ENCODE peak calls at places on chromosomes 12 and 14, in six cellular contexts. One of them, this sample, is unnamed.

GRCh38 chr14:70188608-70189540 is at the start of gene SLC8A3:
- DNase-seq in BE2C: peak
- DNase-seq in AG10803: peak
- DNase-seq in hepatocyte: peak
- DNase-seq in colonic mucosa: peak
- DNase-seq in A549: peak
- DNase-seq in this sample: no peak

GRCh38 chr14:72965249-72965648 is 39.0 kb downstream of the DCAF4 start:
- DNase-seq in BE2C: no peak
- DNase-seq in AG10803: peak
- DNase-seq in hepatocyte: no peak
- DNase-seq in colonic mucosa: no peak
- DNase-seq in A549: no peak
- DNase-seq in this sample: no peak

GRCh38 chr12:75990189-75990912 is 41.2 kb downstream of the PHLDA1 start:
- DNase-seq in BE2C: no peak
- DNase-seq in AG10803: no peak
- DNase-seq in hepatocyte: peak
- DNase-seq in colonic mucosa: no peak
- DNase-seq in A549: peak
- DNase-seq in this sample: no peak

GRCh38 chr12:5203274-5203673 is 159.6 kb downstream of the KCNA5 start:
- DNase-seq in BE2C: no peak
- DNase-seq in AG10803: no peak
- DNase-seq in hepatocyte: peak
- DNase-seq in colonic mucosa: no peak
- DNase-seq in A549: no peak
- DNase-seq in this sample: no peak

GRCh38 chr12:46369474-46370379 is 2.8 kb downstream of the SLC38A2 start:
- DNase-seq in BE2C: no peak
- DNase-seq in AG10803: no peak
- DNase-seq in hepatocyte: no peak
- DNase-seq in colonic mucosa: no peak
- DNase-seq in A549: no peak
- DNase-seq in this sample: no peak

GRCh38 chr12:121264135-121264534 is 32.4 kb downstream of the CAMKK2 start:
- DNase-seq in BE2C: no peak
- DNase-seq in AG10803: no peak
- DNase-seq in hepatocyte: no peak
- DNase-seq in colonic mucosa: no peak
- DNase-seq in A549: no peak
- DNase-seq in this sample: no peak

GRCh38 chr14:77014004-77014604 is 14.4 kb downstream of the IRF2BPL start:
- DNase-seq in BE2C: peak
- DNase-seq in AG10803: peak
- DNase-seq in hepatocyte: peak
- DNase-seq in colonic mucosa: no peak
- DNase-seq in A549: no peak
- DNase-seq in this sample: no peak

GRCh38 chr14:54776361-54777001 is 126.1 kb downstream of the GCH1 start:
- DNase-seq in BE2C: peak
- DNase-seq in AG10803: peak
- DNase-seq in hepatocyte: no peak
- DNase-seq in colonic mucosa: no peak
- DNase-seq in A549: no peak
- DNase-seq in this sample: no peak

GRCh38 chr12:17016116-17016864 is 410.3 kb upstream of the LMO3 start:
- DNase-seq in BE2C: no peak
- DNase-seq in AG10803: no peak
- DNase-seq in hepatocyte: no peak
- DNase-seq in colonic mucosa: no peak
- DNase-seq in A549: no peak
- DNase-seq in this sample: no peak

GRCh38 chr14:34018564-34019244 is 67.8 kb upstream of the EGLN3 start:
- DNase-seq in BE2C: no peak
- DNase-seq in AG10803: no peak
- DNase-seq in hepatocyte: no peak
- DNase-seq in colonic mucosa: no peak
- DNase-seq in A549: no peak
- DNase-seq in this sample: no peak

GRCh38 chr12:2794261-2794735 is 472 bp upstream of the FKBP4 start:
- DNase-seq in BE2C: peak
- DNase-seq in AG10803: no peak
- DNase-seq in hepatocyte: peak
- DNase-seq in colonic mucosa: peak
- DNase-seq in A549: no peak
- DNase-seq in this sample: no peak

GRCh38 chr12:131290255-131290959 is 336.7 kb downstream of the ADGRD1 start:
- DNase-seq in BE2C: no peak
- DNase-seq in AG10803: no peak
- DNase-seq in hepatocyte: no peak
- DNase-seq in colonic mucosa: no peak
- DNase-seq in A549: no peak
- DNase-seq in this sample: no peak

GRCh38 chr12:49962861-49963765 is 1.4 kb downstream of the AQP5 start:
- DNase-seq in BE2C: no peak
- DNase-seq in AG10803: peak
- DNase-seq in hepatocyte: no peak
- DNase-seq in colonic mucosa: peak
- DNase-seq in A549: peak
- DNase-seq in this sample: no peak

GRCh38 chr12:122190842-122191668 is 8.1 kb downstream of the LRRC43 start:
- DNase-seq in BE2C: peak
- DNase-seq in AG10803: peak
- DNase-seq in hepatocyte: peak
- DNase-seq in colonic mucosa: peak
- DNase-seq in A549: peak
- DNase-seq in this sample: no peak

GRCh38 chr14:61215222-61216010 is 65.7 kb downstream of the TMEM30B start:
- DNase-seq in BE2C: no peak
- DNase-seq in AG10803: peak
- DNase-seq in hepatocyte: no peak
- DNase-seq in colonic mucosa: no peak
- DNase-seq in A549: no peak
- DNase-seq in this sample: no peak

GRCh38 chr12:68119250-68119649 is 40.3 kb downstream of the IFNG start:
- DNase-seq in BE2C: no peak
- DNase-seq in AG10803: no peak
- DNase-seq in hepatocyte: no peak
- DNase-seq in colonic mucosa: no peak
- DNase-seq in A549: no peak
- DNase-seq in this sample: no peak

GRCh38 chr12:32535260-32535999 is 136.1 kb downstream of the FGD4 start:
- DNase-seq in BE2C: peak
- DNase-seq in AG10803: peak
- DNase-seq in hepatocyte: peak
- DNase-seq in colonic mucosa: peak
- DNase-seq in A549: peak
- DNase-seq in this sample: no peak

GRCh38 chr12:40693503-40693863 is 1.2 kb downstream of the CNTN1 start:
- DNase-seq in BE2C: peak
- DNase-seq in AG10803: no peak
- DNase-seq in hepatocyte: peak
- DNase-seq in colonic mucosa: peak
- DNase-seq in A549: peak
- DNase-seq in this sample: no peak

GRCh38 chr12:12722351-12723146 is 5.4 kb downstream of the CDKN1B start:
- DNase-seq in BE2C: no peak
- DNase-seq in AG10803: no peak
- DNase-seq in hepatocyte: no peak
- DNase-seq in colonic mucosa: no peak
- DNase-seq in A549: peak
- DNase-seq in this sample: no peak

GRCh38 chr12:79858518-79858917 is 76.4 kb downstream of the PPP1R12A start:
- DNase-seq in BE2C: no peak
- DNase-seq in AG10803: peak
- DNase-seq in hepatocyte: no peak
- DNase-seq in colonic mucosa: no peak
- DNase-seq in A549: no peak
- DNase-seq in this sample: peak

GRCh38 chr12:2248087-2248900 is 195.5 kb downstream of the CACNA1C start:
- DNase-seq in BE2C: no peak
- DNase-seq in AG10803: peak
- DNase-seq in hepatocyte: peak
- DNase-seq in colonic mucosa: no peak
- DNase-seq in A549: no peak
- DNase-seq in this sample: peak

GRCh38 chr12:19915392-19916192 is 452.7 kb upstream of the PDE3A start:
- DNase-seq in BE2C: peak
- DNase-seq in AG10803: peak
- DNase-seq in hepatocyte: peak
- DNase-seq in colonic mucosa: no peak
- DNase-seq in A549: no peak
- DNase-seq in this sample: no peak

GRCh38 chr12:131096681-131097181 is 143.0 kb downstream of the ADGRD1 start:
- DNase-seq in BE2C: peak
- DNase-seq in AG10803: no peak
- DNase-seq in hepatocyte: no peak
- DNase-seq in colonic mucosa: no peak
- DNase-seq in A549: no peak
- DNase-seq in this sample: no peak

GRCh38 chr14:77268989-77269595 is 1.9 kb downstream of the NGB start:
- DNase-seq in BE2C: no peak
- DNase-seq in AG10803: no peak
- DNase-seq in hepatocyte: no peak
- DNase-seq in colonic mucosa: no peak
- DNase-seq in A549: no peak
- DNase-seq in this sample: no peak

GRCh38 chr14:97415907-97416306 is 618.7 kb downstream of the VRK1 start:
- DNase-seq in BE2C: no peak
- DNase-seq in AG10803: no peak
- DNase-seq in hepatocyte: no peak
- DNase-seq in colonic mucosa: no peak
- DNase-seq in A549: no peak
- DNase-seq in this sample: no peak

GRCh38 chr14:97414718-97415098 is 617.5 kb downstream of the VRK1 start:
- DNase-seq in BE2C: no peak
- DNase-seq in AG10803: no peak
- DNase-seq in hepatocyte: no peak
- DNase-seq in colonic mucosa: no peak
- DNase-seq in A549: no peak
- DNase-seq in this sample: no peak

GRCh38 chr14:97412933-97413574 is 615.9 kb downstream of the VRK1 start:
- DNase-seq in BE2C: no peak
- DNase-seq in AG10803: no peak
- DNase-seq in hepatocyte: no peak
- DNase-seq in colonic mucosa: no peak
- DNase-seq in A549: no peak
- DNase-seq in this sample: no peak

GRCh38 chr14:97411938-97412612 is 614.9 kb downstream of the VRK1 start:
- DNase-seq in BE2C: no peak
- DNase-seq in AG10803: no peak
- DNase-seq in hepatocyte: no peak
- DNase-seq in colonic mucosa: no peak
- DNase-seq in A549: no peak
- DNase-seq in this sample: no peak

GRCh38 chr14:97413991-97414717 is 617.0 kb downstream of the VRK1 start:
- DNase-seq in BE2C: no peak
- DNase-seq in AG10803: no peak
- DNase-seq in hepatocyte: no peak
- DNase-seq in colonic mucosa: no peak
- DNase-seq in A549: no peak
- DNase-seq in this sample: no peak
- TF ChIP-seq CTCF in BE2C: no peak
- TF ChIP-seq CTCF in AG10803: no peak
- TF ChIP-seq CTCF in hepatocyte: no peak
- TF ChIP-seq CTCF in colonic mucosa: no peak
- TF ChIP-seq CTCF in A549: no peak
- TF ChIP-seq CTCF in this sample: no peak

DNA sequence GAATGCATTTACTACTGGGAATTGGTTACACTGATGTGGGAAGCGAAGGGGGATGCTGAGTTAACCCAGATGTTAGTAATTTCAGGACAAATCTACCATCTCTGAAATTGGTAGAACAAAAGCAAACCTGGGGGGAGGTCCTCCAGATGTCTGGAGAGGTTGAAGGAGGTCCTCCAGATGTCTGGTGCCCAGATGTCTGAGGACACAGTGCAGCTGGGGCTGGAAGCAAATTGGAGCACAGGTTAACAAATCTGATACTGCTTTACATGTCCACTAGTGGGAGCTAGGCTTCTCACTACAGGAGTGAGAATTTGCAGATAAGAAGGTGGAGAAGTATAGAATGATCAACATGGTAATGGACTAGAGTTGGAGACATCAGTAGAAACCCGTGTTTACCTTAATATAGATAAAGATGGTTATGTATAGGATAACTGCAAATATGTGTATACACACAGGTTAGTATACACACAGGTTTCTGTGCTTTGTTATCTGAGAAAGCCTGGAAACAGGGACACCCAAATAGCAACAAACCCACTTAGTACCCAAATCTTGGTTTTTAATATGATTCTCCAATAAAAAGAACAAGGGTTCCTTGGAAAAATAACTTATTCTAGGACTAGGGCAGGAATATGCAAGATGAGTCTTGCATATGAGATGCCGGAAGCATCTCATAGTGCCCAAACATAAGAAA is 162.5 kb downstream of the C12orf50 start:
- DNase-seq in BE2C: peak
- DNase-seq in AG10803: peak
- DNase-seq in hepatocyte: peak
- DNase-seq in colonic mucosa: no peak
- DNase-seq in A549: no peak
- DNase-seq in this sample: no peak
- TF ChIP-seq CTCF in BE2C: peak
- TF ChIP-seq CTCF in AG10803: peak
- TF ChIP-seq CTCF in hepatocyte: peak
- TF ChIP-seq CTCF in colonic mucosa: no peak
- TF ChIP-seq CTCF in A549: peak
- TF ChIP-seq CTCF in this sample: peak

DNA sequence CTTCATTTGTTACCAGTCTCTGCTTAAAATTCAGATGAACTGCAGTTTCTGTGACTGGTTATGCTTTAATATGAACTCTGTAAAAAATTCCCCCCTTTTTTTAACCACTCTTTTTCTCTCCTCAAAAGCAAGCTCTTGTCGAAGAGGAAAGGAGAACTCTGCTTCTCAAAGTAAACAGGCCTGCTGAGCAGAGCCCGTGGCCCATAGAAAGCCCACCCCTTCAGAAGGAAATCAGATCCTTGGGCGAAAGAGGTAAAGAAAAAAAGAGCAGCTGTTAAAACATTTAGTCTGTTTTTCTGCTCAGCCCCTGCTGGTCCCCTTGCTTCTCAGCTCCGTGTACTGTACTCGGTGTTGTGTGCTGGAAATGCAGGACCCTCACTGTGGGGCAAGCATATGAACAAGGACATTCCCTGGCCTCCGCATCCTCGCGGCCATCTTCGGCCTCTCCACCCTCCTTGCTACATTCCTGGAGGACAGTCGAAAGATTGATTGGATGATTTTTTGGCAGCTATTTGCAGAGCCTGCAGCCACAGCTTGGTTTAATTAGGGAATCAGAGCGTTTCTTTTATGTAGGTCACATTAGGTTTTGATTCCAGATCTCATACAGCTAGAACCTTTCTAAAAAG is 164.6 kb upstream of the LRIG3 start:
- DNase-seq in BE2C: no peak
- DNase-seq in AG10803: peak
- DNase-seq in hepatocyte: peak
- DNase-seq in colonic mucosa: no peak
- DNase-seq in A549: no peak
- DNase-seq in this sample: peak
- TF ChIP-seq CTCF in BE2C: no peak
- TF ChIP-seq CTCF in AG10803: peak
- TF ChIP-seq CTCF in hepatocyte: no peak
- TF ChIP-seq CTCF in colonic mucosa: no peak
- TF ChIP-seq CTCF in A549: no peak
- TF ChIP-seq CTCF in this sample: peak

GRCh38 chr14:24705840-24706239 is 71.8 kb upstream of the GZMB start:
- DNase-seq in BE2C: no peak
- DNase-seq in AG10803: no peak
- DNase-seq in hepatocyte: no peak
- DNase-seq in colonic mucosa: no peak
- DNase-seq in A549: no peak
- DNase-seq in this sample: no peak
- TF ChIP-seq CTCF in BE2C: no peak
- TF ChIP-seq CTCF in AG10803: no peak
- TF ChIP-seq CTCF in hepatocyte: no peak
- TF ChIP-seq CTCF in colonic mucosa: no peak
- TF ChIP-seq CTCF in A549: no peak
- TF ChIP-seq CTCF in this sample: no peak

This sample was measured in AG04449.